ENCODE peak calls at places on chromosomes 16 and 17, in seven cellular contexts. One of them, this sample, is unnamed.

GRCh38 chr17:57255182-57255775 is 1.0 kb upstream of the MSI2 start:
- DNase-seq in substantia nigra: no peak
- DNase-seq in mesendoderm: no peak
- DNase-seq in NCI-H1930: no peak
- DNase-seq in mucosa of descending colon: no peak
- DNase-seq in aorta: no peak
- DNase-seq in NT2/D1: no peak
- DNase-seq in this sample: no peak

GRCh38 chr17:75131278-75132017 is at the start of gene NT5C:
- DNase-seq in aorta: peak
- DNase-seq in NT2/D1: peak
- DNase-seq in substantia nigra: peak
- DNase-seq in NCI-H1930: peak
- DNase-seq in mesendoderm: peak
- DNase-seq in mucosa of descending colon: peak
- DNase-seq in this sample: no peak

GRCh38 chr16:11836653-11837244 is 14.6 kb downstream of the RSL1D1 start:
- DNase-seq in mucosa of descending colon: no peak
- DNase-seq in aorta: no peak
- DNase-seq in substantia nigra: no peak
- DNase-seq in NCI-H1930: no peak
- DNase-seq in mesendoderm: peak
- DNase-seq in NT2/D1: peak
- DNase-seq in this sample: no peak

GRCh38 chr17:75406222-75406615 is 741 bp upstream of the GRB2 start:
- DNase-seq in NCI-H1930: no peak
- DNase-seq in mucosa of descending colon: no peak
- DNase-seq in mesendoderm: no peak
- DNase-seq in substantia nigra: no peak
- DNase-seq in aorta: no peak
- DNase-seq in NT2/D1: no peak
- DNase-seq in this sample: no peak

GRCh38 chr16:84528317-84528716 is 23.9 kb upstream of the MEAK7 start:
- DNase-seq in substantia nigra: no peak
- DNase-seq in mesendoderm: no peak
- DNase-seq in aorta: no peak
- DNase-seq in mucosa of descending colon: no peak
- DNase-seq in NT2/D1: no peak
- DNase-seq in NCI-H1930: no peak
- DNase-seq in this sample: no peak

GRCh38 chr17:72126575-72127486 is 6.0 kb downstream of the SOX9 start:
- DNase-seq in substantia nigra: no peak
- DNase-seq in NCI-H1930: no peak
- DNase-seq in mesendoderm: no peak
- DNase-seq in NT2/D1: no peak
- DNase-seq in mucosa of descending colon: no peak
- DNase-seq in aorta: no peak
- DNase-seq in this sample: no peak

GRCh38 chr17:15651583-15652110 is 32.1 kb upstream of the FBXW10B start:
- DNase-seq in NCI-H1930: no peak
- DNase-seq in NT2/D1: peak
- DNase-seq in mucosa of descending colon: peak
- DNase-seq in aorta: peak
- DNase-seq in substantia nigra: peak
- DNase-seq in mesendoderm: peak
- DNase-seq in this sample: peak

GRCh38 chr16:56319391-56319790 is 106.0 kb downstream of the AMFR start:
- DNase-seq in substantia nigra: peak
- DNase-seq in NT2/D1: no peak
- DNase-seq in mucosa of descending colon: no peak
- DNase-seq in NCI-H1930: no peak
- DNase-seq in mesendoderm: no peak
- DNase-seq in aorta: no peak
- DNase-seq in this sample: no peak

GRCh38 chr17:5219536-5219935 is 15.1 kb downstream of the SCIMP start:
- DNase-seq in NT2/D1: no peak
- DNase-seq in mucosa of descending colon: no peak
- DNase-seq in substantia nigra: no peak
- DNase-seq in NCI-H1930: no peak
- DNase-seq in aorta: peak
- DNase-seq in mesendoderm: peak
- DNase-seq in this sample: no peak

GRCh38 chr16:54216268-54217187 is 70.1 kb downstream of the IRX3 start:
- DNase-seq in substantia nigra: no peak
- DNase-seq in NT2/D1: no peak
- DNase-seq in aorta: no peak
- DNase-seq in mucosa of descending colon: no peak
- DNase-seq in mesendoderm: no peak
- DNase-seq in NCI-H1930: no peak
- DNase-seq in this sample: no peak

GRCh38 chr17:13537211-13537610 is 64.5 kb downstream of the HS3ST3A1 start:
- DNase-seq in mesendoderm: no peak
- DNase-seq in NCI-H1930: no peak
- DNase-seq in mucosa of descending colon: no peak
- DNase-seq in substantia nigra: no peak
- DNase-seq in NT2/D1: no peak
- DNase-seq in aorta: no peak
- DNase-seq in this sample: no peak

GRCh38 chr17:4233668-4234258 is 30.0 kb downstream of the ANKFY1 start:
- DNase-seq in substantia nigra: no peak
- DNase-seq in NCI-H1930: no peak
- DNase-seq in mesendoderm: no peak
- DNase-seq in aorta: no peak
- DNase-seq in NT2/D1: no peak
- DNase-seq in mucosa of descending colon: no peak
- DNase-seq in this sample: no peak